ENCODE peak calls at places on chromosomes 4 and X, in eight cellular contexts. G is osteocyte, F is mesendoderm, I is ecto neural progenitor cell, Q is Calu3, N is thoracic aorta, M is endothelial cell, D is lower lobe of right lung. R is an unnamed sample.
A peak's percentile ranks its signal among the peaks of the same experiment; 100 is the strongest.

GRCh38 chr4:10030946-10031662 is 9.8 kb upstream of the SLC2A9 start:
- DNase-seq in G (no peak), F (no peak), I (no peak), Q (no peak), N (no peak), M (no peak), D (no peak), R (no peak)

GRCh38 chr4:179027569-179027968 is 1585.3 kb upstream of the AGA start:
- DNase-seq in G (no peak), F (no peak), I (no peak), Q (no peak), N (no peak), M (no peak), D (no peak), R (no peak)

GRCh38 chr4:25158817-25159216 is 1.4 kb downstream of the SEPSECS start:
- DNase-seq in G (no peak), F (no peak), I (no peak), Q (no peak), N (no peak), M (no peak), D (no peak), R (no peak)

GRCh38 chrX:40031861-40032422 is 65.8 kb downstream of the BCOR start:
- DNase-seq in G (no peak), F (peak; percentile 52), I (no peak), Q (no peak), N (no peak), M (no peak), D (no peak), R (no peak)

GRCh38 chrX:77174680-77175336 is 272.4 kb upstream of the FGF16 start:
- DNase-seq in G (no peak), F (peak; percentile 0), I (no peak), Q (no peak), N (no peak), M (no peak), D (no peak), R (no peak)

GRCh38 chr4:109440948-109441347 is 7.3 kb downstream of the SEC24B start:
- DNase-seq in G (no peak), F (no peak), I (no peak), Q (no peak), N (no peak), M (no peak), D (no peak), R (no peak)

GRCh38 chrX:1378306-1378758 is 13.6 kb downstream of the SLC25A6 start:
- DNase-seq in G (no peak), F (no peak), I (no peak), Q (no peak), N (no peak), M (no peak), D (peak; percentile 35), R (no peak)

GRCh38 chrX:140091276-140091886 is 126.1 kb upstream of the CXorf66 start:
- DNase-seq in G (no peak), F (peak; percentile 43), I (peak; percentile 63), Q (no peak), N (no peak), M (peak; percentile 31), D (peak; percentile 45), R (no peak)

GRCh38 chr4:158484173-158484885 is 37.4 kb upstream of the RXFP1 start:
- DNase-seq in G (no peak), F (no peak), I (no peak), Q (no peak), N (no peak), M (no peak), D (no peak), R (no peak)

GRCh38 chr4:88672987-88673386 is 24.6 kb downstream of the NAP1L5 start:
- DNase-seq in G (no peak), F (peak; percentile 60), I (no peak), Q (peak; percentile 32), N (no peak), M (peak; percentile 44), D (no peak), R (no peak)

GRCh38 chr4:174023641-174024040 is 259.8 kb downstream of the FBXO8 start:
- DNase-seq in G (no peak), F (no peak), I (no peak), Q (no peak), N (no peak), M (no peak), D (no peak), R (no peak)

GRCh38 chr4:176387571-176387970 is 67.8 kb downstream of the SPCS3 start:
- DNase-seq in G (no peak), F (no peak), I (no peak), Q (no peak), N (no peak), M (no peak), D (no peak), R (no peak)

GRCh38 chr4:169621754-169622481 is 1.5 kb downstream of the CLCN3 start:
- DNase-seq in G (no peak), F (no peak), I (no peak), Q (no peak), N (no peak), M (no peak), D (no peak), R (no peak)

GRCh38 chrX:154459843-154460242 is 1.8 kb downstream of the PLXNA3 start:
- DNase-seq in G (no peak), F (no peak), I (no peak), Q (no peak), N (no peak), M (no peak), D (no peak), R (no peak)

GRCh38 chr4:54231419-54232150 is 2.5 kb downstream of the PDGFRA start:
- DNase-seq in G (no peak), F (peak; percentile 61), I (peak; percentile 67), Q (no peak), N (no peak), M (peak; percentile 39), D (no peak), R (no peak)